ENCODE peak calls at places on chromosome 5, in six cellular contexts. I is aorta; A is sigmoid colon; J is stimulated activated CD8-positive, alpha-beta memory T cell treated with anti-CD3 and anti-CD28 coated beads, Interleukin-2, amount 100 ng/mL, for 1 hour; B is heart left ventricle; O is HS-27A. P is an unnamed sample.

GRCh38 chr5:88885043-88885442 is 2.1 kb upstream of the MEF2C start:
- DNase-seq in A (no peak), J (no peak), O (no peak), B (no peak), I (no peak), P (no peak)

GRCh38 chr5:172837640-172838039 is 3.6 kb downstream of the ERGIC1 start:
- DNase-seq in A (peak), B (no peak), J (no peak), O (no peak), I (peak), P (peak)

GRCh38 chr5:139658501-139658927 is 10.4 kb downstream of the CXXC5 start:
- DNase-seq in I (peak), J (no peak), O (no peak), B (peak), A (no peak), P (peak)

GRCh38 chr5:173823721-173824567 is 64.2 kb upstream of the CPEB4 start:
- DNase-seq in I (no peak), B (no peak), O (peak), A (no peak), J (no peak), P (no peak)

GRCh38 chr5:123512631-123513461 is 869 bp downstream of the CSNK1G3 start:
- DNase-seq in J (no peak), O (no peak), I (peak), B (peak), A (peak), P (peak)

GRCh38 chr5:178940569-178941360 is at the start of gene ZNF454:
- DNase-seq in A (peak), I (peak), O (no peak), B (peak), J (no peak), P (peak)

GRCh38 chr5:103532116-103532734 is 30.4 kb downstream of the NUDT12 start:
- DNase-seq in I (no peak), O (no peak), B (no peak), J (no peak), A (no peak), P (no peak)

GRCh38 chr5:5481206-5481605 is 58.7 kb downstream of the ICE1 start:
- DNase-seq in J (no peak), A (no peak), O (no peak), B (no peak), I (no peak), P (no peak)

GRCh38 chr5:10701567-10702039 is 59.4 kb downstream of the DAP start:
- DNase-seq in J (no peak), O (no peak), B (no peak), I (no peak), A (no peak), P (no peak)

GRCh38 chr5:82019342-82020138 is 47.7 kb downstream of the ATG10 start:
- DNase-seq in O (no peak), A (no peak), B (no peak), I (no peak), J (no peak), P (no peak)

GRCh38 chr5:127337876-127338275 is 47.3 kb downstream of the MEGF10 start:
- DNase-seq in O (no peak), J (no peak), I (no peak), B (no peak), A (no peak), P (no peak)

GRCh38 chr5:142432369-142432863 is 107.6 kb upstream of the SPRY4 start:
- DNase-seq in O (no peak), J (no peak), A (no peak), I (no peak), B (no peak), P (peak)

GRCh38 chr5:107092695-107093094 is 578.0 kb downstream of the EFNA5 start:
- DNase-seq in J (no peak), A (no peak), B (no peak), I (no peak), O (peak), P (no peak)

GRCh38 chr5:103582364-103582763 is 19.8 kb upstream of the NUDT12 start:
- DNase-seq in J (no peak), I (no peak), O (no peak), B (peak), A (no peak), P (no peak)

GRCh38 chr5:1206521-1207412 is 5.4 kb downstream of the SLC6A19 start:
- DNase-seq in B (no peak), I (peak), A (no peak), O (no peak), J (no peak), P (no peak)

GRCh38 chr5:149995385-149996085 is 4.9 kb downstream of the TIGD6 start:
- DNase-seq in O (no peak), I (no peak), A (no peak), B (peak), J (no peak), P (no peak)

GRCh38 chr5:52740007-52740406 is 47.7 kb upstream of the ITGA1 start:
- DNase-seq in O (no peak), A (no peak), B (no peak), I (no peak), J (no peak), P (no peak)

GRCh38 chr5:54390015-54390414 is 65.5 kb upstream of the HSPB3 start:
- DNase-seq in J (no peak), I (no peak), O (peak), B (no peak), A (no peak), P (no peak)

GRCh38 chr5:162160401-162160800 is 92.8 kb downstream of the GABRG2 start:
- DNase-seq in J (no peak), I (no peak), A (no peak), O (no peak), B (no peak), P (no peak)

GRCh38 chr5:32540446-32540845 is 44.9 kb upstream of the SUB1 start:
- DNase-seq in J (no peak), B (no peak), O (no peak), I (no peak), A (no peak), P (no peak)

GRCh38 chr5:160083501-160083900 is 35.7 kb downstream of the PWWP2A start:
- DNase-seq in O (peak), B (no peak), I (no peak), J (no peak), A (no peak), P (no peak)

GRCh38 chr5:9714187-9714586 is 84.0 kb upstream of the TAS2R1 start:
- DNase-seq in I (no peak), O (no peak), B (no peak), A (no peak), J (no peak), P (no peak)

GRCh38 chr5:10420926-10421325 is 20.8 kb upstream of the ROPN1L start:
- DNase-seq in J (no peak), A (no peak), O (no peak), B (no peak), I (no peak), P (no peak)

GRCh38 chr5:61333351-61334223 is 1.5 kb downstream of the ZSWIM6 start:
- DNase-seq in A (peak), O (no peak), I (peak), B (peak), J (no peak), P (peak)

GRCh38 chr5:124881333-124881732 is 134.9 kb upstream of the ZNF608 start:
- DNase-seq in B (no peak), O (no peak), A (no peak), I (no peak), J (no peak), P (no peak)

GRCh38 chr5:13930721-13931246 is 13.7 kb downstream of the DNAH5 start:
- DNase-seq in O (no peak), J (no peak), A (no peak), B (no peak), I (no peak), P (no peak)

GRCh38 chr5:66538531-66538930 is 57.7 kb upstream of the MAST4 start:
- DNase-seq in I (no peak), B (no peak), J (no peak), A (no peak), O (no peak), P (no peak)

GRCh38 chr5:174229640-174230350 is 184.3 kb downstream of the NSG2 start:
- DNase-seq in A (no peak), J (no peak), I (no peak), O (no peak), B (no peak), P (no peak)

GRCh38 chr5:76422742-76423141 is 19.7 kb downstream of the IQGAP2 start:
- DNase-seq in O (no peak), I (no peak), B (no peak), J (no peak), A (no peak), P (no peak)

GRCh38 chr5:141192110-141192725 is at the start of gene PCDHB10:
- DNase-seq in B (no peak), O (no peak), A (peak), J (no peak), I (no peak), P (no peak)

GRCh38 chr5:138353550-138353893 is 1.0 kb downstream of the KDM3B start:
- DNase-seq in J (no peak), A (no peak), B (no peak), I (no peak), O (no peak), P (no peak)

GRCh38 chr5:140996055-140996454 is 29.8 kb downstream of the PCDHAC2 start:
- DNase-seq in B (no peak), I (no peak), J (no peak), O (no peak), A (no peak), P (no peak)

GRCh38 chr5:151219789-151220188 is 4.1 kb downstream of the CCDC69 start:
- DNase-seq in B (no peak), A (no peak), J (no peak), O (no peak), I (no peak), P (no peak)